ENCODE peak calls at places on chromosome 3, in eight cellular contexts. One of them, this sample, is unnamed.

GRCh38 chr3:151419806-151420205 is 35.3 kb upstream of the P2RY12 start:
- DNase-seq in astrocyte of the spinal cord: no peak
- DNase-seq in right cardiac atrium: no peak
- DNase-seq in ovary: no peak
- DNase-seq in AG04449: no peak
- DNase-seq in CD8-positive, alpha-beta T cell: no peak
- DNase-seq in lung: no peak
- DNase-seq in uterus: no peak
- DNase-seq in this sample: no peak

GRCh38 chr3:62882676-62883228 is 7.5 kb upstream of the CADPS start:
- DNase-seq in right cardiac atrium: no peak
- DNase-seq in ovary: no peak
- DNase-seq in astrocyte of the spinal cord: no peak
- DNase-seq in AG04449: no peak
- DNase-seq in uterus: no peak
- DNase-seq in lung: no peak
- DNase-seq in CD8-positive, alpha-beta T cell: no peak
- DNase-seq in this sample: no peak

GRCh38 chr3:5019411-5020261 is 40.4 kb downstream of the BHLHE40 start:
- DNase-seq in AG04449: no peak
- DNase-seq in right cardiac atrium: peak; percentile 65
- DNase-seq in CD8-positive, alpha-beta T cell: peak; percentile 69
- DNase-seq in uterus: no peak
- DNase-seq in lung: no peak
- DNase-seq in ovary: no peak
- DNase-seq in astrocyte of the spinal cord: no peak
- DNase-seq in this sample: no peak

GRCh38 chr3:122078235-122078935 is 23.2 kb downstream of the CD86 start:
- DNase-seq in lung: no peak
- DNase-seq in astrocyte of the spinal cord: no peak
- DNase-seq in right cardiac atrium: no peak
- DNase-seq in ovary: no peak
- DNase-seq in AG04449: no peak
- DNase-seq in CD8-positive, alpha-beta T cell: no peak
- DNase-seq in uterus: no peak
- DNase-seq in this sample: no peak

GRCh38 chr3:8793242-8793641 is 23.8 kb upstream of the OXTR start:
- DNase-seq in right cardiac atrium: no peak
- DNase-seq in CD8-positive, alpha-beta T cell: no peak
- DNase-seq in ovary: no peak
- DNase-seq in AG04449: peak; percentile 42
- DNase-seq in lung: no peak
- DNase-seq in astrocyte of the spinal cord: peak; percentile 70
- DNase-seq in uterus: no peak
- DNase-seq in this sample: peak; percentile 94

GRCh38 chr3:16186081-16186480 is 11.6 kb downstream of the GALNT15 start:
- DNase-seq in uterus: no peak
- DNase-seq in ovary: no peak
- DNase-seq in AG04449: no peak
- DNase-seq in right cardiac atrium: no peak
- DNase-seq in CD8-positive, alpha-beta T cell: no peak
- DNase-seq in astrocyte of the spinal cord: no peak
- DNase-seq in lung: no peak
- DNase-seq in this sample: no peak

GRCh38 chr3:115245899-115246298 is 98.8 kb upstream of the ZBTB20 start:
- DNase-seq in right cardiac atrium: no peak
- DNase-seq in lung: no peak
- DNase-seq in uterus: no peak
- DNase-seq in astrocyte of the spinal cord: no peak
- DNase-seq in ovary: no peak
- DNase-seq in CD8-positive, alpha-beta T cell: no peak
- DNase-seq in AG04449: no peak
- DNase-seq in this sample: peak; percentile 34

GRCh38 chr3:123732447-123732846 is 147.6 kb upstream of the HACD2 start:
- DNase-seq in astrocyte of the spinal cord: peak; percentile 84
- DNase-seq in AG04449: no peak
- DNase-seq in CD8-positive, alpha-beta T cell: no peak
- DNase-seq in ovary: no peak
- DNase-seq in lung: no peak
- DNase-seq in uterus: no peak
- DNase-seq in right cardiac atrium: no peak
- DNase-seq in this sample: peak; percentile 74

GRCh38 chr3:75192065-75192658 is 472.0 kb upstream of the FRG2C start:
- DNase-seq in lung: peak; percentile 32
- DNase-seq in right cardiac atrium: no peak
- DNase-seq in astrocyte of the spinal cord: peak; percentile 16
- DNase-seq in AG04449: no peak
- DNase-seq in ovary: no peak
- DNase-seq in uterus: peak; percentile 19
- DNase-seq in CD8-positive, alpha-beta T cell: peak; percentile 28
- DNase-seq in this sample: peak; percentile 54

GRCh38 chr3:196398782-196399181 is 33.4 kb downstream of the UBXN7 start:
- DNase-seq in right cardiac atrium: no peak
- DNase-seq in astrocyte of the spinal cord: no peak
- DNase-seq in uterus: no peak
- DNase-seq in AG04449: no peak
- DNase-seq in lung: no peak
- DNase-seq in ovary: no peak
- DNase-seq in CD8-positive, alpha-beta T cell: no peak
- DNase-seq in this sample: peak; percentile 22

GRCh38 chr3:135991621-135992020 is 26.1 kb downstream of the PPP2R3A start:
- DNase-seq in uterus: no peak
- DNase-seq in CD8-positive, alpha-beta T cell: no peak
- DNase-seq in AG04449: no peak
- DNase-seq in lung: no peak
- DNase-seq in ovary: no peak
- DNase-seq in astrocyte of the spinal cord: peak; percentile 55
- DNase-seq in right cardiac atrium: no peak
- DNase-seq in this sample: peak; percentile 47

GRCh38 chr3:53231532-53232511 is 24.0 kb downstream of the TKT start:
- DNase-seq in uterus: no peak
- DNase-seq in ovary: peak; percentile 13
- DNase-seq in lung: no peak
- DNase-seq in CD8-positive, alpha-beta T cell: no peak
- DNase-seq in astrocyte of the spinal cord: no peak
- DNase-seq in AG04449: no peak
- DNase-seq in right cardiac atrium: no peak
- DNase-seq in this sample: no peak

GRCh38 chr3:50297896-50298725 is 1.1 kb downstream of the HYAL3 start:
- DNase-seq in astrocyte of the spinal cord: no peak
- DNase-seq in lung: no peak
- DNase-seq in AG04449: no peak
- DNase-seq in ovary: no peak
- DNase-seq in right cardiac atrium: no peak
- DNase-seq in uterus: peak; percentile 31
- DNase-seq in CD8-positive, alpha-beta T cell: no peak
- DNase-seq in this sample: no peak

GRCh38 chr3:94114667-94115066 is 51.8 kb downstream of the NSUN3 start:
- DNase-seq in AG04449: no peak
- DNase-seq in right cardiac atrium: no peak
- DNase-seq in lung: no peak
- DNase-seq in astrocyte of the spinal cord: no peak
- DNase-seq in uterus: no peak
- DNase-seq in CD8-positive, alpha-beta T cell: no peak
- DNase-seq in ovary: no peak
- DNase-seq in this sample: no peak

GRCh38 chr3:120496278-120496975 is 45.6 kb upstream of the FSTL1 start:
- DNase-seq in uterus: no peak
- DNase-seq in right cardiac atrium: no peak
- DNase-seq in ovary: no peak
- DNase-seq in astrocyte of the spinal cord: peak; percentile 76
- DNase-seq in AG04449: no peak
- DNase-seq in CD8-positive, alpha-beta T cell: no peak
- DNase-seq in lung: no peak
- DNase-seq in this sample: peak; percentile 90

GRCh38 chr3:120497813-120498212 is 47.0 kb upstream of the FSTL1 start:
- DNase-seq in uterus: no peak
- DNase-seq in ovary: no peak
- DNase-seq in CD8-positive, alpha-beta T cell: no peak
- DNase-seq in right cardiac atrium: no peak
- DNase-seq in lung: no peak
- DNase-seq in astrocyte of the spinal cord: peak; percentile 36
- DNase-seq in AG04449: no peak
- DNase-seq in this sample: no peak

GRCh38 chr3:120495809-120496208 is 45.0 kb upstream of the FSTL1 start:
- DNase-seq in uterus: no peak
- DNase-seq in astrocyte of the spinal cord: no peak
- DNase-seq in AG04449: no peak
- DNase-seq in right cardiac atrium: no peak
- DNase-seq in CD8-positive, alpha-beta T cell: no peak
- DNase-seq in lung: no peak
- DNase-seq in ovary: no peak
- DNase-seq in this sample: peak; percentile 54

GRCh38 chr3:120498947-120499346 is 48.2 kb upstream of the FSTL1 start:
- DNase-seq in ovary: no peak
- DNase-seq in right cardiac atrium: no peak
- DNase-seq in CD8-positive, alpha-beta T cell: no peak
- DNase-seq in uterus: peak; percentile 57
- DNase-seq in lung: no peak
- DNase-seq in AG04449: peak; percentile 99
- DNase-seq in astrocyte of the spinal cord: peak; percentile 96
- DNase-seq in this sample: peak; percentile 99

GRCh38 chr3:120497318-120497717 is 46.5 kb upstream of the FSTL1 start:
- DNase-seq in AG04449: peak; percentile 89
- DNase-seq in right cardiac atrium: no peak
- DNase-seq in uterus: no peak
- DNase-seq in CD8-positive, alpha-beta T cell: no peak
- DNase-seq in ovary: no peak
- DNase-seq in astrocyte of the spinal cord: peak; percentile 98
- DNase-seq in lung: no peak
- DNase-seq in this sample: peak; percentile 99
- H3K4me3 ChIP-seq in AG04449: peak overlapping the region; percentile 10
- H3K4me3 ChIP-seq in right cardiac atrium: no peak overlapping the region
- H3K4me3 ChIP-seq in uterus: no peak overlapping the region
- H3K4me3 ChIP-seq in CD8-positive, alpha-beta T cell: no peak overlapping the region
- H3K4me3 ChIP-seq in ovary: no peak overlapping the region
- H3K4me3 ChIP-seq in astrocyte of the spinal cord: no peak overlapping the region
- H3K4me3 ChIP-seq in lung: no peak overlapping the region
- H3K4me3 ChIP-seq in this sample: no peak overlapping the region

GRCh38 chr3:128269796-128270195 is 116.5 kb downstream of the EEFSEC start:
- DNase-seq in CD8-positive, alpha-beta T cell: no peak
- DNase-seq in right cardiac atrium: no peak
- DNase-seq in AG04449: no peak
- DNase-seq in uterus: no peak
- DNase-seq in lung: no peak
- DNase-seq in astrocyte of the spinal cord: no peak
- DNase-seq in ovary: no peak
- DNase-seq in this sample: no peak

GRCh38 chr3:128266453-128266852 is 113.2 kb downstream of the EEFSEC start:
- DNase-seq in AG04449: no peak
- DNase-seq in CD8-positive, alpha-beta T cell: no peak
- DNase-seq in right cardiac atrium: peak; percentile 65
- DNase-seq in uterus: no peak
- DNase-seq in ovary: no peak
- DNase-seq in astrocyte of the spinal cord: no peak
- DNase-seq in lung: no peak
- DNase-seq in this sample: peak; percentile 19

GRCh38 chr3:128270559-128271492 is 117.5 kb downstream of the EEFSEC start:
- DNase-seq in astrocyte of the spinal cord: no peak
- DNase-seq in ovary: no peak
- DNase-seq in lung: no peak
- DNase-seq in right cardiac atrium: no peak
- DNase-seq in CD8-positive, alpha-beta T cell: no peak
- DNase-seq in AG04449: no peak
- DNase-seq in uterus: no peak
- DNase-seq in this sample: no peak

GRCh38 chr3:128269131-128269775 is 116.0 kb downstream of the EEFSEC start:
- DNase-seq in AG04449: no peak
- DNase-seq in ovary: no peak
- DNase-seq in right cardiac atrium: no peak
- DNase-seq in uterus: no peak
- DNase-seq in CD8-positive, alpha-beta T cell: no peak
- DNase-seq in lung: no peak
- DNase-seq in astrocyte of the spinal cord: no peak
- DNase-seq in this sample: no peak

GRCh38 chr3:128267541-128267940 is 114.3 kb downstream of the EEFSEC start:
- DNase-seq in astrocyte of the spinal cord: no peak
- DNase-seq in CD8-positive, alpha-beta T cell: no peak
- DNase-seq in right cardiac atrium: no peak
- DNase-seq in uterus: no peak
- DNase-seq in ovary: no peak
- DNase-seq in AG04449: no peak
- DNase-seq in lung: no peak
- DNase-seq in this sample: no peak
- H3K4me3 ChIP-seq in astrocyte of the spinal cord: no peak overlapping the region
- H3K4me3 ChIP-seq in CD8-positive, alpha-beta T cell: no peak overlapping the region
- H3K4me3 ChIP-seq in right cardiac atrium: no peak overlapping the region
- H3K4me3 ChIP-seq in uterus: no peak overlapping the region
- H3K4me3 ChIP-seq in ovary: no peak overlapping the region
- H3K4me3 ChIP-seq in AG04449: no peak overlapping the region
- H3K4me3 ChIP-seq in lung: no peak overlapping the region
- H3K4me3 ChIP-seq in this sample: no peak overlapping the region

DNA sequence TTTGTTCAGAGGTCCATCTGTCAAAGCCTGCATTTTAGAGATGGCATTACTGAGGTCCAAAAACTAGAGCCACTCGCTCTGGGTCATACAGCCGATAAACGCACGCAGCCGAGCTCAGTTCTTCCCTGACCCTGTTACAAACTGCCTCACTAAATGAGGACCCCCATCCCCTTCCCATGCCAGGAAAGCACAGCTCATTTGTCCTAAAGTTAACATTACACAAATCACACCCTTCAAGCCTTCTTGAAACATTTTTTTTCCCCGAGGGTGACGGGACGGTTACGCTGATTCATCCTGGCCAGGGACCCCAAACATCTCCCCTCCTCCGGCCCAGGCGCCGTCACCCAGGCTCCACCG is 832 bp upstream of the CMTM8 start:
- DNase-seq in lung: no peak
- DNase-seq in CD8-positive, alpha-beta T cell: no peak
- DNase-seq in ovary: no peak
- DNase-seq in right cardiac atrium: no peak
- DNase-seq in AG04449: no peak
- DNase-seq in astrocyte of the spinal cord: no peak
- DNase-seq in uterus: no peak
- DNase-seq in this sample: no peak
- H3K4me3 ChIP-seq in lung: no peak overlapping the region
- H3K4me3 ChIP-seq in CD8-positive, alpha-beta T cell: peak overlapping the region; percentile 56
- H3K4me3 ChIP-seq in ovary: peak overlapping the region; percentile 44
- H3K4me3 ChIP-seq in right cardiac atrium: peak overlapping the region; percentile 95
- H3K4me3 ChIP-seq in AG04449: peak overlapping the region; percentile 60
- H3K4me3 ChIP-seq in astrocyte of the spinal cord: peak overlapping the region; percentile 60
- H3K4me3 ChIP-seq in uterus: no peak overlapping the region
- H3K4me3 ChIP-seq in this sample: peak overlapping the region; percentile 71

DNA sequence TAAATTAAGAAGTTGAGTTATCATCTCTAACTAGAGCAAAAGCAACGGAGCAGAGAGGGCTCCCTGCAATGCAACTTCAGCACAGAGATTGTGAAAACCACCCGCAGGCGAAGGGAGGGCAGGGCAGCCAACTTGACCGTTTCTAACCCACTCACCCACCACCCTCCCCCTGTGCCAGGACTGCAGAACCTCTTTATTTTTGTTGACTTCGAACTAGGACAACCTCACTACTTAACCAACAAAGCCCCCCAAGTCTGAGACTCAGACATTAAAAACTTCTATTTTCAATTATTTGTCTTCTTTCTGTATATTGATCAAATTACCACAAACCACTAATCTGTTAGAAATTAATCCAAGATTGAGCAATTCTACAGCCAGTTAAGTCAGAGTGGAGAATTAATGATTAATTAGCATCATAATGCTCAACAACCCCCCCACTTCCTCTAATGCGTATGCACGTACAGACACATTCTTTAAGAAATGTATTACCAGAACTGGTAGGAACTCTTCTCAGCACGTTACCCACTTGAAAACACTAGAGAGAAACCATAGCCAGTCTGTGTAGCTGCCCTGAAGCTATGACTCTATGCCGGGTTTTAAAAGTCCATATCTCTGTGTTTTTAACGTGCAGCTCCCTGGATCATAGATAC is 2.0 kb downstream of the MGLL start:
- DNase-seq in AG04449: no peak
- DNase-seq in CD8-positive, alpha-beta T cell: no peak
- DNase-seq in uterus: no peak
- DNase-seq in lung: peak; percentile 53
- DNase-seq in astrocyte of the spinal cord: peak; percentile 15
- DNase-seq in right cardiac atrium: peak; percentile 61
- DNase-seq in ovary: no peak
- DNase-seq in this sample: peak; percentile 43
- H3K4me3 ChIP-seq in AG04449: peak overlapping the region; percentile 39
- H3K4me3 ChIP-seq in CD8-positive, alpha-beta T cell: no peak overlapping the region
- H3K4me3 ChIP-seq in uterus: no peak overlapping the region
- H3K4me3 ChIP-seq in lung: no peak overlapping the region
- H3K4me3 ChIP-seq in astrocyte of the spinal cord: no peak overlapping the region
- H3K4me3 ChIP-seq in right cardiac atrium: peak overlapping the region; percentile 85
- H3K4me3 ChIP-seq in ovary: no peak overlapping the region
- H3K4me3 ChIP-seq in this sample: no peak overlapping the region

This sample was measured in cardiac fibroblast.